ENCODE peak calls at places on chromosomes 1 and 21, in six cellular contexts. One of them, this sample, is unnamed.

GRCh38 chr1:209398330-209398991 is 185.1 kb upstream of the CAMK1G start:
- DNase-seq in endothelial cell of umbilical vein: no peak
- DNase-seq in HepG2: no peak
- DNase-seq in neural progenitor cell: no peak
- DNase-seq in Karpas-422: no peak
- DNase-seq in mammary epithelial cell: peak; percentile 98
- DNase-seq in this sample: peak; percentile 60

GRCh38 chr1:89198500-89199072 is at the start of gene GBP4:
- DNase-seq in neural progenitor cell: no peak
- DNase-seq in endothelial cell of umbilical vein: peak; percentile 64
- DNase-seq in Karpas-422: no peak
- DNase-seq in mammary epithelial cell: peak; percentile 25
- DNase-seq in HepG2: no peak
- DNase-seq in this sample: peak; percentile 15

GRCh38 chr1:247007511-247008405 is at the start of gene ZNF695:
- DNase-seq in Karpas-422: no peak
- DNase-seq in neural progenitor cell: peak; percentile 99
- DNase-seq in mammary epithelial cell: peak; percentile 96
- DNase-seq in endothelial cell of umbilical vein: peak; percentile 96
- DNase-seq in HepG2: peak; percentile 97
- DNase-seq in this sample: peak; percentile 97

GRCh38 chr1:234553241-234554156 is 56.5 kb downstream of the IRF2BP2 start:
- DNase-seq in Karpas-422: no peak
- DNase-seq in HepG2: no peak
- DNase-seq in neural progenitor cell: no peak
- DNase-seq in endothelial cell of umbilical vein: peak; percentile 45
- DNase-seq in mammary epithelial cell: no peak
- DNase-seq in this sample: peak; percentile 60

GRCh38 chr1:206450271-206450670 is 20.0 kb upstream of the IKBKE start:
- DNase-seq in endothelial cell of umbilical vein: no peak
- DNase-seq in mammary epithelial cell: no peak
- DNase-seq in neural progenitor cell: no peak
- DNase-seq in Karpas-422: no peak
- DNase-seq in HepG2: no peak
- DNase-seq in this sample: no peak

GRCh38 chr1:27298632-27299384 is 23.2 kb upstream of the TMEM222 start:
- DNase-seq in neural progenitor cell: no peak
- DNase-seq in Karpas-422: no peak
- DNase-seq in HepG2: no peak
- DNase-seq in mammary epithelial cell: no peak
- DNase-seq in endothelial cell of umbilical vein: no peak
- DNase-seq in this sample: no peak

GRCh38 chr1:160061376-160062100 is 8.4 kb downstream of the KCNJ10 start:
- DNase-seq in mammary epithelial cell: peak; percentile 48
- DNase-seq in endothelial cell of umbilical vein: no peak
- DNase-seq in HepG2: no peak
- DNase-seq in neural progenitor cell: no peak
- DNase-seq in Karpas-422: no peak
- DNase-seq in this sample: no peak

GRCh38 chr1:117809764-117810163 is 119.7 kb downstream of the GDAP2 start:
- DNase-seq in endothelial cell of umbilical vein: peak; percentile 23
- DNase-seq in mammary epithelial cell: no peak
- DNase-seq in HepG2: no peak
- DNase-seq in Karpas-422: no peak
- DNase-seq in neural progenitor cell: no peak
- DNase-seq in this sample: no peak

GRCh38 chr1:183983371-183984105 is 54.0 kb downstream of the COLGALT2 start:
- DNase-seq in endothelial cell of umbilical vein: no peak
- DNase-seq in HepG2: no peak
- DNase-seq in Karpas-422: no peak
- DNase-seq in neural progenitor cell: no peak
- DNase-seq in mammary epithelial cell: no peak
- DNase-seq in this sample: no peak

GRCh38 chr1:69077198-69077597 is 490.5 kb upstream of the LRRC7 start:
- DNase-seq in endothelial cell of umbilical vein: no peak
- DNase-seq in mammary epithelial cell: no peak
- DNase-seq in neural progenitor cell: no peak
- DNase-seq in Karpas-422: no peak
- DNase-seq in HepG2: no peak
- DNase-seq in this sample: no peak

GRCh38 chr21:29194342-29194741 is 63.9 kb downstream of the MAP3K7CL start:
- DNase-seq in endothelial cell of umbilical vein: no peak
- DNase-seq in Karpas-422: no peak
- DNase-seq in neural progenitor cell: no peak
- DNase-seq in HepG2: peak; percentile 73
- DNase-seq in mammary epithelial cell: no peak
- DNase-seq in this sample: no peak

GRCh38 chr1:43061803-43062202 is 103.1 kb upstream of the SLC2A1 start:
- DNase-seq in Karpas-422: no peak
- DNase-seq in endothelial cell of umbilical vein: no peak
- DNase-seq in HepG2: no peak
- DNase-seq in neural progenitor cell: no peak
- DNase-seq in mammary epithelial cell: no peak
- DNase-seq in this sample: no peak

GRCh38 chr1:205568469-205569361 is 63.1 kb downstream of the ELK4 start:
- DNase-seq in Karpas-422: no peak
- DNase-seq in endothelial cell of umbilical vein: no peak
- DNase-seq in neural progenitor cell: peak; percentile 42
- DNase-seq in HepG2: no peak
- DNase-seq in mammary epithelial cell: no peak
- DNase-seq in this sample: peak; percentile 48

GRCh38 chr21:22536511-22536910 is 1538.3 kb downstream of the NCAM2 start:
- DNase-seq in mammary epithelial cell: no peak
- DNase-seq in neural progenitor cell: no peak
- DNase-seq in HepG2: no peak
- DNase-seq in Karpas-422: no peak
- DNase-seq in endothelial cell of umbilical vein: no peak
- DNase-seq in this sample: peak; percentile 9

GRCh38 chr1:18142471-18142870 is 34.9 kb downstream of the IGSF21 start:
- DNase-seq in mammary epithelial cell: no peak
- DNase-seq in neural progenitor cell: no peak
- DNase-seq in endothelial cell of umbilical vein: no peak
- DNase-seq in Karpas-422: no peak
- DNase-seq in HepG2: no peak
- DNase-seq in this sample: no peak

GRCh38 chr1:48876221-48876785 is 99.6 kb upstream of the BEND5 start:
- DNase-seq in mammary epithelial cell: peak; percentile 69
- DNase-seq in neural progenitor cell: no peak
- DNase-seq in HepG2: no peak
- DNase-seq in endothelial cell of umbilical vein: no peak
- DNase-seq in Karpas-422: no peak
- DNase-seq in this sample: peak; percentile 11

DNA sequence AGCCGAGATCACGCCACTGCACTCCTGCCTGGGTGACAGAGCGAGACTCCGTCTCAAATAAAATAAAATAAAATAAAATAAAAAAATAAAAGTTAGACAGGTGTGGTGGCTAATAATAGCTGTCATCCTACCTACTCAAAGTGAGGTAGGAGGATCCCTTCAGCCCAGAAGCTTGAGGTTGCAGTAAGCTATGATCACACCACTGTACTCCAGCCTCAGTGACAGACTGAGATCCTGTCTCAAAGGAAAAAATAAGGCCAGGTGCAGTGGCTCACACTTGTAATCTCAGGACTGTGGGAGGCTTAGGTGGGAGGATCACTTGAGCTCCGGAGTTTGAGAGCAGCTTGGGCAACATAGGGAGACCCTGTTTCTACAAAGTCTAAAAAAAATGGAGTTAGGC is 18.0 kb downstream of the NOL9 start:
- DNase-seq in mammary epithelial cell: no peak
- DNase-seq in neural progenitor cell: no peak
- DNase-seq in HepG2: no peak
- DNase-seq in endothelial cell of umbilical vein: no peak
- DNase-seq in Karpas-422: peak; percentile 30
- DNase-seq in this sample: no peak
- H3K36me3 ChIP-seq in mammary epithelial cell: peaks cover 25% of the 10 kb centered on the region
- H3K36me3 ChIP-seq in neural progenitor cell: peaks cover 12% of the 10 kb centered on the region
- H3K36me3 ChIP-seq in HepG2: peaks cover 63% of the 10 kb centered on the region
- H3K36me3 ChIP-seq in endothelial cell of umbilical vein: peaks cover 18% of the 10 kb centered on the region
- H3K36me3 ChIP-seq in Karpas-422: peaks cover 32% of the 10 kb centered on the region
- H3K36me3 ChIP-seq in this sample: no peaks in the 10 kb centered on the region

DNA sequence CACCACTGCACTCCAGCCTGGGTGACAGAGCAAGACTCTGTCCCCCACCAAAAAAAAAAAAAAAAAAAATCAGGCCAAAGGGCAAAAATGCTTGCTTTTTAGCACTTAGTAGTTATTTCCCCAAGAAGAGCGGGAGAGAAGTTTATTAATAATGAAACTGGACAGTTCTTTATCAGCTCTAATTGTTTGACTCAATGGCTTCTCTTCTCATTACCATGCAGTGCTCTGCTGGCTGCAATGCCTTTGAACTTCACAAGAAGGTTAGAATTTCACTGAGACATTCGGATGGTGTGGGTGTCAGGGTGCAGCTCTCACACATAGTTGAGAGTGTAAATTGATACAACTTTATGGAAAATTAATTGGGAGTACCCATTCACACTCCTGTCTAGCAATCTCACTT is 63.7 kb downstream of the EDARADD start:
- DNase-seq in mammary epithelial cell: no peak
- DNase-seq in neural progenitor cell: no peak
- DNase-seq in HepG2: no peak
- DNase-seq in Karpas-422: no peak
- DNase-seq in endothelial cell of umbilical vein: no peak
- DNase-seq in this sample: no peak
- H3K4me3 ChIP-seq in mammary epithelial cell: no peak overlapping the region
- H3K4me3 ChIP-seq in neural progenitor cell: no peak overlapping the region
- H3K4me3 ChIP-seq in HepG2: no peak overlapping the region
- H3K4me3 ChIP-seq in Karpas-422: no peak overlapping the region
- H3K4me3 ChIP-seq in endothelial cell of umbilical vein: no peak overlapping the region
- H3K4me3 ChIP-seq in this sample: no peak overlapping the region

DNA sequence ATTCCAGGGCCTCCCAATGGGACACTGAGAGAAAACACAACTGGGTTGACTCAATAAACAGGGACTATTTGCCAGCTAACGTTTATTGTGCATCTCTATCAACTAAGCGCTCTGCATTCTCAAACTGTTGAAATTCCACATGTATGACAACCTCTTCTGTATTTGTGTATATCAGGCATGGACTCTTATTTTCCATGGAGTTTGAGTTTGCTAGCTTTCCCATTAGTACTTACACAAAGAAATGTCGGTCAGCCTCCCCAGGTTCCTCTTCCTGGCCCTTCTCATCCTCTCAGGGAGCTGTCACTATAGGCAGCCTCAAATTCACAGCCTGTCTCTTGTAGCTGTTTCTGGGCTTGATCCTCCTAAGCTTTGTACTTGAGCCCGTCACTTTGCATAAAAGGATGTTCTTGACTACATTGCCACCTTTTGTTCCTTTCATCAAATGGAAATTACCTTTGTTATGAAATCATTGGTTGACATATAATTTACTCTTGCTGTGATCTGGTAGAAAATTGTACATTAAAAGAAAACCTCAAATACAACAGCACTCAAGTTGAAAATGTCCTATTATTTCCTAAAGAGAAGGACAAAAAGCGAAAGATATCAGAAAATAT is 60.0 kb upstream of the NTPCR start:
- DNase-seq in HepG2: no peak
- DNase-seq in mammary epithelial cell: no peak
- DNase-seq in neural progenitor cell: no peak
- DNase-seq in Karpas-422: no peak
- DNase-seq in endothelial cell of umbilical vein: no peak
- DNase-seq in this sample: no peak
- H3K4me2 ChIP-seq in HepG2: no peak overlapping the region
- H3K4me2 ChIP-seq in mammary epithelial cell: no peak overlapping the region
- H3K4me2 ChIP-seq in neural progenitor cell: no peak overlapping the region
- H3K4me2 ChIP-seq in Karpas-422: no peak overlapping the region
- H3K4me2 ChIP-seq in endothelial cell of umbilical vein: no peak overlapping the region
- H3K4me2 ChIP-seq in this sample: no peak overlapping the region

GRCh38 chr1:231337043-231337471 is 595 bp downstream of the EXOC8 start:
- DNase-seq in neural progenitor cell: no peak
- DNase-seq in Karpas-422: no peak
- DNase-seq in mammary epithelial cell: peak; percentile 9
- DNase-seq in endothelial cell of umbilical vein: no peak
- DNase-seq in HepG2: no peak
- DNase-seq in this sample: no peak

GRCh38 chr1:231338270-231339128 is at the start of gene SPRTN:
- DNase-seq in HepG2: no peak
- DNase-seq in mammary epithelial cell: peak; percentile 11
- DNase-seq in neural progenitor cell: peak; percentile 73
- DNase-seq in endothelial cell of umbilical vein: peak; percentile 43
- DNase-seq in Karpas-422: peak; percentile 56
- DNase-seq in this sample: no peak

GRCh38 chr1:231335663-231336602 is 1.7 kb downstream of the EXOC8 start:
- DNase-seq in mammary epithelial cell: peak; percentile 2
- DNase-seq in neural progenitor cell: no peak
- DNase-seq in endothelial cell of umbilical vein: no peak
- DNase-seq in Karpas-422: no peak
- DNase-seq in HepG2: peak; percentile 29
- DNase-seq in this sample: no peak

GRCh38 chr1:231337472-231338269 is at the start of gene EXOC8:
- DNase-seq in neural progenitor cell: peak; percentile 99
- DNase-seq in HepG2: peak; percentile 96
- DNase-seq in mammary epithelial cell: peak; percentile 97
- DNase-seq in endothelial cell of umbilical vein: peak; percentile 100
- DNase-seq in Karpas-422: peak; percentile 98
- DNase-seq in this sample: peak; percentile 98

DNA sequence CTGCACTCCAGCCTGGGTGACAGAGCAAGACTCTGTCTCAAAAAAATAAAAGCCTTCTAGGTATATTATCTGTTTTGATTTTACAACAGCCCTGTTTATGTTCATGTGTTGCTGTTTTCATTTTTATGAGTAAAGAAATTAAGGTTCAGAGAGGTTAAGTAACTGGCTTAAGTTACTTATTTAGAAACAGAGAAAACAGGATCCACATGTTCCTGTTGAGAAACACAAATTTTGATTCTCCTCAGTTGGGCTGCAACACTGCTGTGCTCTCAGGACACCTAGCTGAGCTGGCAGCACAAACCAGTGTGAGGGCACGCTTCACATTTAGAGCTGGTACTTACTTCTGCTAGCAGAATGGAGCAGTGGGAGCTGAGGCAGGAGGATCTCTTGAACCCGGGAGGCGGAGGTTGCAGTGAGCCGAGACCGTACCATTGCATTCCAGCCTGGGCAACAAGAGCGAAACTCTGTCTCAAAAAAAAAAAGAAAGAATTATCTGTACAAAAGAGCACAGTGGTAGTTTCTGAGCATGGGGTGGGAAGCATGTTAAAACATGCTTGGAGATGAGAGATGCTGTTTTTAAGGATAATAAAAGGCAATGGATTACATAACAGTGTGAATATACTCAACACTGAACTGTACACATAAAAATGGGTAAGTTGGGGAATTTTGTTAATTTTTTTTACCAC is 2.4 kb downstream of the SPRTN start:
- DNase-seq in HepG2: no peak
- DNase-seq in endothelial cell of umbilical vein: no peak
- DNase-seq in neural progenitor cell: no peak
- DNase-seq in Karpas-422: no peak
- DNase-seq in mammary epithelial cell: peak; percentile 60
- DNase-seq in this sample: no peak
- H3K36me3 ChIP-seq in HepG2: peaks cover 12% of the 10 kb centered on the region
- H3K36me3 ChIP-seq in endothelial cell of umbilical vein: peaks cover 2% of the 10 kb centered on the region
- H3K36me3 ChIP-seq in neural progenitor cell: peaks cover 3% of the 10 kb centered on the region
- H3K36me3 ChIP-seq in Karpas-422: peaks cover 27% of the 10 kb centered on the region
- H3K36me3 ChIP-seq in mammary epithelial cell: peaks cover 9% of the 10 kb centered on the region
- H3K36me3 ChIP-seq in this sample: no peaks in the 10 kb centered on the region

This sample was measured in hepatocyte.